ENCODE peak calls at places on chromosomes 4 and X, in eight cellular contexts. Q is PC-9, X is A673, J is hepatocyte, W is ovary, G is ascending aorta, C is lung, D is K562. N is an unnamed sample.

GRCh38 chr4:113434247-113434587 is 327.3 kb downstream of the CAMK2D start:
- DNase-seq in J (no peak), C (no peak), D (no peak), G (no peak), W (no peak), Q (no peak), X (no peak), N (no peak)

GRCh38 chr4:146245246-146245645 is 30.9 kb downstream of the REELD1 start:
- DNase-seq in W (no peak), J (peak; percentile 36), G (no peak), C (no peak), X (no peak), D (no peak), Q (peak; percentile 39), N (no peak)

GRCh38 chr4:182533948-182534347 is 290.7 kb downstream of the TENM3 start:
- DNase-seq in X (no peak), C (no peak), J (no peak), D (no peak), W (no peak), Q (no peak), G (no peak), N (no peak)

GRCh38 chrX:112651766-112652165 is 28.0 kb downstream of the LHFPL1 start:
- DNase-seq in J (no peak), D (no peak), W (no peak), G (no peak), X (no peak), Q (no peak), C (no peak), N (no peak)

GRCh38 chr4:158768577-158769174 is at the start of gene FNIP2:
- DNase-seq in J (peak; percentile 91), Q (peak; percentile 34), D (peak; percentile 93), X (peak; percentile 82), W (peak; percentile 91), G (peak; percentile 88), C (peak; percentile 72), N (peak; percentile 49)

GRCh38 chrX:9429767-9430166 is 35.1 kb upstream of the TBL1X start:
- DNase-seq in W (no peak), G (no peak), Q (no peak), J (no peak), X (peak; percentile 26), C (no peak), D (no peak), N (no peak)

GRCh38 chr4:169971456-169972015 is 54.7 kb downstream of the MFAP3L start:
- DNase-seq in G (peak; percentile 75), W (no peak), C (no peak), X (no peak), D (no peak), J (no peak), Q (no peak), N (no peak)

GRCh38 chr4:167452922-167453321 is 218.6 kb upstream of the SPOCK3 start:
- DNase-seq in Q (no peak), J (no peak), D (no peak), X (peak; percentile 25), W (no peak), C (no peak), G (no peak), N (no peak)

GRCh38 chrX:14026121-14026520 is 3.6 kb downstream of the GEMIN8 start:
- DNase-seq in G (no peak), C (no peak), W (no peak), Q (no peak), D (no peak), X (no peak), J (no peak), N (no peak)

GRCh38 chrX:113892401-113892800 is 691.5 kb upstream of the HTR2C start:
- DNase-seq in W (no peak), G (no peak), C (no peak), X (no peak), J (peak; percentile 17), D (peak; percentile 2), Q (no peak), N (no peak)

GRCh38 chr4:2337896-2338295 is 76.0 kb upstream of the MXD4 start:
- DNase-seq in Q (no peak), D (no peak), G (no peak), X (no peak), J (no peak), C (peak; percentile 24), W (no peak), N (no peak)

GRCh38 chr4:6308890-6309643 is 39.4 kb downstream of the WFS1 start:
- DNase-seq in D (no peak), G (no peak), X (peak; percentile 21), W (peak; percentile 76), Q (no peak), J (peak; percentile 71), C (no peak), N (no peak)

GRCh38 chr4:2260336-2261109 is 1.4 kb downstream of the MXD4 start:
- DNase-seq in D (no peak), W (peak; percentile 60), C (no peak), J (no peak), Q (no peak), G (peak; percentile 65), X (no peak), N (no peak)

GRCh38 chrX:19772306-19772705 is 115.1 kb downstream of the SH3KBP1 start:
- DNase-seq in Q (no peak), X (no peak), D (no peak), C (no peak), J (no peak), G (no peak), W (no peak), N (no peak)

GRCh38 chrX:115413246-115413878 is 123.8 kb downstream of the LUZP4 start:
- DNase-seq in G (no peak), Q (no peak), X (no peak), C (no peak), W (no peak), J (no peak), D (no peak), N (no peak)

GRCh38 chr4:118557298-118557851 is 127.8 kb upstream of the METTL14 start:
- DNase-seq in G (no peak), W (no peak), D (no peak), J (no peak), C (no peak), X (peak; percentile 41), Q (peak; percentile 39), N (no peak)

GRCh38 chrX:154368630-154369452 is 5.6 kb downstream of the FLNA start:
- DNase-seq in D (peak; percentile 86), C (peak; percentile 86), Q (peak; percentile 79), J (peak; percentile 87), G (peak; percentile 92), X (peak; percentile 77), W (peak; percentile 83), N (peak; percentile 89)

GRCh38 chr4:101279377-101279871 is 67.9 kb downstream of the PPP3CA start:
- DNase-seq in G (peak; percentile 68), D (no peak), C (no peak), X (peak; percentile 96), W (no peak), Q (no peak), J (peak; percentile 50), N (no peak)

GRCh38 chr4:153616005-153616555 is 68.0 kb upstream of the TLR2 start:
- DNase-seq in Q (no peak), X (no peak), D (no peak), G (no peak), C (no peak), J (no peak), W (no peak), N (no peak)

GRCh38 chr4:146638801-146639351 is at the start of gene POU4F2:
- DNase-seq in G (no peak), W (no peak), X (peak; percentile 85), C (no peak), J (peak; percentile 27), D (no peak), Q (no peak), N (no peak)

GRCh38 chr4:154124539-154125255 is 335.8 kb upstream of the SFRP2 start:
- DNase-seq in D (no peak), X (no peak), J (no peak), G (no peak), C (no peak), Q (peak; percentile 37), W (no peak), N (no peak)

GRCh38 chr4:125314676-125315570 is at the start of gene FAT4:
- DNase-seq in C (peak; percentile 92), Q (peak; percentile 69), J (peak; percentile 96), X (peak; percentile 96), D (peak; percentile 35), G (peak; percentile 97), W (peak; percentile 97), N (no peak)

GRCh38 chrX:30301977-30302376 is 7.2 kb downstream of the NR0B1 start:
- DNase-seq in J (peak; percentile 10), D (no peak), W (no peak), G (no peak), X (peak; percentile 65), C (no peak), Q (no peak), N (no peak)

DNA sequence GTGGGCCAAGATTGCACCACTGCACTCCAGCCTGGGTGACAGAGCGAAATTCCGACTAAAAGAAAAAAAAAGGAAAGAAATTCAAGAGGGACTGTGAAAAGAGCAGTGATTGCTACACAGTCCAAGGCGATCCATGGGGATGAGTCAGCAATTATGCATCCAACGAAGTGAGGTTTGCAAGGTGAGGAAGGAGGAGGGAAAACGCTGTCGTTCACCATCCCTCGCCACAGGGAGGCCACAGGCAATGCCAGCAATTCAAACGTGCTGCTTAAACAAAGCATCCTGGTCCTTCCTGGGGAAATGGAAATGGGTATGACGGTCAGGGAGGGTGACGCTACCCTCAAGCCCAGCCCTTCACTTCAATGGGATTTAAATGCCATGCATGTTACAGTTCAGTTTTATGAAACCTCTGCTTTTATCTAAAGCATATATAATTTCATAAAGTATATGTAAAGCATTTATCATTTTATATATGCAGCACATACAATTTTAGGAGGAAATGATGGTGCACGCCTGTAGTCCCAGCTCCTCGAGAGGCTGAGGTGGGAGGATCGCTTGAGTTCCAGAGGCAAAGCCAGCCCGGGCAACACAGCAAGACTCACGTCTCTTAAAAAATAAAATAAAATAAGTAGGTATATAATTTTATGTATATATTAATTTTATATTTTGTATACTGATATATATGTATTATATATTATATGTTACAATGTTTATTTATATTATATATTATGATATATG is 108.7 kb downstream of the DHRSX start:
- DNase-seq in C (no peak), D (no peak), J (peak; percentile 81), X (peak; percentile 59), W (no peak), G (no peak), Q (peak; percentile 94), N (no peak)
- H3K27ac ChIP-seq in C (no peak overlapping the region), D (no peak overlapping the region), J (peak overlapping the region; percentile 52), X (no peak overlapping the region), W (no peak overlapping the region), G (no peak overlapping the region), Q (peak overlapping the region; percentile 78), N (no peak overlapping the region)

GRCh38 chrX:144566592-144566991 is 680.7 kb upstream of the SPANXN1 start:
- DNase-seq in J (no peak), C (no peak), Q (no peak), W (no peak), D (no peak), G (no peak), X (no peak), N (no peak)
- TF ChIP-seq CTCF in J (no peak), C (no peak), Q (no peak), W (no peak), D (no peak), G (no peak), X (no peak), N (no peak)

GRCh38 chr4:176635372-176636261 is 157.1 kb downstream of the VEGFC start:
- DNase-seq in X (peak; percentile 45), Q (peak; percentile 37), W (no peak), G (no peak), D (no peak), J (peak; percentile 18), C (no peak), N (no peak)
- H3K27ac ChIP-seq in X (no peak overlapping the region), Q (no peak overlapping the region), W (no peak overlapping the region), G (no peak overlapping the region), D (no peak overlapping the region), J (no peak overlapping the region), C (peak overlapping the region; percentile 6), N (no peak overlapping the region)

GRCh38 chrX:106619797-106620196 is 8.0 kb downstream of the RADX start:
- DNase-seq in W (no peak), D (no peak), G (no peak), X (no peak), Q (no peak), C (no peak), J (no peak), N (no peak)
- TF ChIP-seq CTCF in W (no peak), D (no peak), G (no peak), X (peak; percentile 41), Q (peak; percentile 52), C (no peak), J (peak; percentile 38), N (no peak)